ENCODE peak calls at places on chromosomes 12 and 14, in five cellular contexts. One of them, this sample, is unnamed.

GRCh38 chr12:24991209-24992049 is 42.5 kb upstream of the BCAT1 start:
- DNase-seq in psoas muscle: no peak
- DNase-seq in nephron progenitor cell: no peak
- DNase-seq in RWPE2: no peak
- DNase-seq in left ventricle myocardium inferior: no peak
- DNase-seq in this sample: no peak

GRCh38 chr14:85714046-85714445 is 184.1 kb downstream of the FLRT2 start:
- DNase-seq in left ventricle myocardium inferior: no peak
- DNase-seq in RWPE2: no peak
- DNase-seq in psoas muscle: no peak
- DNase-seq in nephron progenitor cell: no peak
- DNase-seq in this sample: no peak

GRCh38 chr12:19484738-19485137 is 45.4 kb downstream of the AEBP2 start:
- DNase-seq in left ventricle myocardium inferior: no peak
- DNase-seq in RWPE2: no peak
- DNase-seq in psoas muscle: no peak
- DNase-seq in nephron progenitor cell: no peak
- DNase-seq in this sample: no peak

GRCh38 chr12:51028126-51028810 is 2.1 kb upstream of the SLC11A2 start:
- DNase-seq in RWPE2: no peak
- DNase-seq in left ventricle myocardium inferior: no peak
- DNase-seq in psoas muscle: no peak
- DNase-seq in nephron progenitor cell: no peak
- DNase-seq in this sample: no peak

GRCh38 chr12:108753969-108754368 is 22.7 kb upstream of the CORO1C start:
- DNase-seq in left ventricle myocardium inferior: no peak
- DNase-seq in RWPE2: no peak
- DNase-seq in nephron progenitor cell: no peak
- DNase-seq in psoas muscle: no peak
- DNase-seq in this sample: peak; percentile 85

GRCh38 chr12:115335048-115335447 is 651.1 kb upstream of the TBX3 start:
- DNase-seq in RWPE2: no peak
- DNase-seq in nephron progenitor cell: no peak
- DNase-seq in left ventricle myocardium inferior: peak; percentile 57
- DNase-seq in psoas muscle: no peak
- DNase-seq in this sample: no peak

GRCh38 chr14:52354257-52354656 is 40.1 kb downstream of the PTGER2 start:
- DNase-seq in RWPE2: no peak
- DNase-seq in psoas muscle: no peak
- DNase-seq in left ventricle myocardium inferior: no peak
- DNase-seq in nephron progenitor cell: no peak
- DNase-seq in this sample: no peak

GRCh38 chr12:47391566-47391965 is 311.8 kb upstream of the AMIGO2 start:
- DNase-seq in psoas muscle: no peak
- DNase-seq in RWPE2: no peak
- DNase-seq in left ventricle myocardium inferior: no peak
- DNase-seq in nephron progenitor cell: no peak
- DNase-seq in this sample: no peak

GRCh38 chr14:63266106-63266505 is 52.6 kb downstream of the GPHB5 start:
- DNase-seq in psoas muscle: no peak
- DNase-seq in RWPE2: no peak
- DNase-seq in left ventricle myocardium inferior: no peak
- DNase-seq in nephron progenitor cell: no peak
- DNase-seq in this sample: no peak

GRCh38 chr14:32509632-32510187 is 180.6 kb downstream of the AKAP6 start:
- DNase-seq in nephron progenitor cell: no peak
- DNase-seq in left ventricle myocardium inferior: peak; percentile 55
- DNase-seq in psoas muscle: peak; percentile 67
- DNase-seq in RWPE2: peak; percentile 81
- DNase-seq in this sample: no peak

GRCh38 chr14:22598099-22598895 is at the start of gene ABHD4:
- DNase-seq in RWPE2: no peak
- DNase-seq in left ventricle myocardium inferior: peak; percentile 87
- DNase-seq in nephron progenitor cell: peak; percentile 85
- DNase-seq in psoas muscle: peak; percentile 86
- DNase-seq in this sample: peak; percentile 86

GRCh38 chr14:99716091-99716849 is 32.2 kb downstream of the CYP46A1 start:
- DNase-seq in nephron progenitor cell: no peak
- DNase-seq in left ventricle myocardium inferior: no peak
- DNase-seq in RWPE2: no peak
- DNase-seq in psoas muscle: no peak
- DNase-seq in this sample: no peak

GRCh38 chr14:62138593-62138992 is 376.4 kb downstream of the SNAPC1 start:
- DNase-seq in RWPE2: no peak
- DNase-seq in nephron progenitor cell: no peak
- DNase-seq in psoas muscle: no peak
- DNase-seq in left ventricle myocardium inferior: no peak
- DNase-seq in this sample: no peak

GRCh38 chr14:101444116-101444515 is 117.2 kb upstream of the DIO3 start:
- DNase-seq in left ventricle myocardium inferior: no peak
- DNase-seq in nephron progenitor cell: no peak
- DNase-seq in psoas muscle: no peak
- DNase-seq in RWPE2: no peak
- DNase-seq in this sample: no peak
- TF ChIP-seq CTCF in left ventricle myocardium inferior: no peak
- TF ChIP-seq CTCF in nephron progenitor cell: no peak
- TF ChIP-seq CTCF in psoas muscle: no peak
- TF ChIP-seq CTCF in RWPE2: no peak
- TF ChIP-seq CTCF in this sample: no peak

DNA sequence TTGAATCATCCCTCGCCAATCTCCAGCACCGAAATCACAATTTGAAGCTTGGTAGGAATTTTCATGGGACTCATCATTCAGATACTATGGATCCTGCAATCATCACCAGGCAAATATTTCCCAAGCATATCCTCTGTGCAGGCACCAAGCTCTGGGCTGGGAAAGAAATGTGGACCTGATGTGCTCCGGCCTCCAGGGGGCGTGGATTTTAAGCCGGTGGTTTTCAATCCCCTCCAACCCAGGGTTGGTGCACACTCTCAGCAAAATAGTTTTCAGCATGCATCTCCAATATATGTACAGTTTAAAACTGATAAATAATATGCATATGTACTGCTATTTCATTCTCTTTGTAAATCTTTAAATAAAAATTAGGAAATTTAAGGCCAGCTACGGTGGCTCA is 98.9 kb downstream of the RBM19 start:
- DNase-seq in psoas muscle: no peak
- DNase-seq in nephron progenitor cell: peak; percentile 52
- DNase-seq in RWPE2: no peak
- DNase-seq in left ventricle myocardium inferior: no peak
- DNase-seq in this sample: peak; percentile 69
- TF ChIP-seq CTCF in psoas muscle: no peak
- TF ChIP-seq CTCF in nephron progenitor cell: peak; percentile 54
- TF ChIP-seq CTCF in RWPE2: peak; percentile 13
- TF ChIP-seq CTCF in left ventricle myocardium inferior: peak; percentile 25
- TF ChIP-seq CTCF in this sample: peak; percentile 67

DNA sequence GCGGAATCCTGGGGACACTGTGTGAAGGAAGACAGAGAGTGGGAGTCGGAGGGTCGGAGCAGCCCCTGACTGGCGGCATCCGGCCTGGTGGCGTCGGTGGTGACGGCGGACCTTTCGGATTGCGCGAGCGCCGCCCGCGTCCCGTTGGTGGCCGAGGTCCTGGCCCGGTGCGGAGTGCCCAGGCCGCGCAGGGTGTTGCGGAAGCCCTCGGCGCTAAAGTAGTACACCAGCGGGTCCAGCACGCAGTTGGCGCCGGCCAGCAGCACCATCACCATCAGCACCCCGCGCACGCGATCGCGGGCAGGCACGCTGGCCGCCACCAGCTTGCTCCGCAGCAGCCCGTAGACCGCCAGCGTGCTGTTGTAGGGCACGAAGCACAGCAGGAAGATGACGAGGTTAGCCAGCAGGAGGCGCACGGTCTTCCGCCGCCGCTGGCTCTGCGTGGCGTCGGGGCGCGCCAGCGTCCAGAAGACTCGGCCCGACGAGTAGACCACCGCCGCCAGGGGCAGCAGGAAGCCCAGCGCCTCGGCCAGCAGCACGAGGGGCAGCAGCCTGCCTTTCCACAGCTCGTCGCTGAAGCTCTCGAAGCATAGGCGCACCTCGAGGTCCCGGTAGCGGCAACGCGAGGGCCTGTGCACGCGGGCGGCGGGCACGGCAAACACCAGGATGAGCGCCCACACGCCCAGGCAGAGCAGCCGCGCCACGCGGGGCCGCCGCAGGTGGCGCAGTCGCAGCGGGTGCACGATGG is 13.1 kb upstream of the CHD4 start:
- DNase-seq in RWPE2: no peak
- DNase-seq in left ventricle myocardium inferior: no peak
- DNase-seq in psoas muscle: peak; percentile 39
- DNase-seq in nephron progenitor cell: peak; percentile 75
- DNase-seq in this sample: peak; percentile 91
- TF ChIP-seq CTCF in RWPE2: no peak
- TF ChIP-seq CTCF in left ventricle myocardium inferior: peak; percentile 69
- TF ChIP-seq CTCF in psoas muscle: peak; percentile 38
- TF ChIP-seq CTCF in nephron progenitor cell: peak; percentile 59
- TF ChIP-seq CTCF in this sample: peak; percentile 92

DNA sequence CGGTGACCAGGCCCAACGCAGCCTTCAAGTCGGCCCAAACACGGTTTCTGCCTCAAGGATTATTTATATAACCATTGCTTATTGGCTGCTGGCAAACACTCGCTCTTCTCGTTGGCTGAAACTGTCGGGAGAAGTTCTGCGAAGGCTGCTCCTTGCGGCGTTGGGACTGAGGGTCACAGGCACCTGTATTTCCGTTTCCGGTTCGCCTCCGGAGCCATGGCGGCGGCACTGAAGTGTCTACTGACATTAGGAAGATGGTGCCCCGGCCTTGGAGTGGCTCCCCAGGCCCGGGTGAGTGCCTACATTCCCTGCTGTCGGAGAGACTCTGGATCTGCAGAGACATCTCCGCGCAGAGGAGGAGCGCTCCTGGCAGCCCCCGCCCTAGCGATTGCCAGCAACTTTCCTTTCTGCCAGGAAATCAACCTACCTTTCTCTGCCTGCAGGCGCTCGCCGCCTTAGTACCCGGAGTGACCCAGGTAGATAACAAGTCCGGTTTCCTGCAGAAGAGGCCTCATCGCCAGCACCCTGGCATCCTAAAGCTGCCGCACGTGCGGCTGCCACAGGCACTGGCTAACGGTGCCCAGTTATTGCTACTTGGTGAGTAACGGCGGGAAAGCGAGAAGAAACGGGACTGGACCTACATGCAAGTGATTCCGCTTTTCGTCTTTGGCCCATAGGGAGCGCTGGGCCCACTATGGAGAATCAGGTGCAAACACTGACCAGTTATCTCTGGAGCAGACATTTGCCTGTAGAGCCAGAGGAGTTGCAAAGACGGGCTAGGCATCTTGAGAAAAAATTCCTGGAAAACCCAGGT is at the start of gene METTL17:
- DNase-seq in left ventricle myocardium inferior: peak; percentile 88
- DNase-seq in psoas muscle: peak; percentile 89
- DNase-seq in RWPE2: peak; percentile 97
- DNase-seq in nephron progenitor cell: peak; percentile 82
- DNase-seq in this sample: peak; percentile 84
- TF ChIP-seq CTCF in left ventricle myocardium inferior: peak; percentile 25
- TF ChIP-seq CTCF in psoas muscle: peak; percentile 4
- TF ChIP-seq CTCF in RWPE2: peak; percentile 78
- TF ChIP-seq CTCF in nephron progenitor cell: peak; percentile 39
- TF ChIP-seq CTCF in this sample: peak; percentile 32

DNA sequence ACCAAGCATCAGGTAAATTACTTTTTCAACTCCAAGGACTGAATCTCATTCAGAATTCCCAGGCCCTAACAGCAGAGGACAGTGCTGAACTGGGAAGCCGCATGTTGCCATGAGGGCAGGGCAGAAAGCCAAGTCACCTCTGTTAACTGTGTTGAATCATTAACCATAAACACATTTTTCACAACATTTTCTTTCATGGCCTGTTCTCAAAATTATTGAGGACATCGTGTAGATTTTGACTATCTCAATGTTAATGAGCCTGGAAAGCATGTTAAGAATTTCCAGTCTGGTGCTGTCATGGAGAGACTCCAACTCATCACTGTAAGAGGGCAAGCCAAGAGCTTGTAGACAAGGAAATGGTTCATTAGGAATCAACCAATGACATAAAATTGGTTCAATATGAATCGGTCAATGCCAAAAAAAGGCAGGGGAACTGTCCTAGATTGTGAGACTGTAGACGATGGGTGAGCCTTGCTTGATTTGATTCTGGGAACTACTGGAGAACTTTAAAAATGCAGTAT is 33.7 kb downstream of the CPM start:
- DNase-seq in psoas muscle: no peak
- DNase-seq in nephron progenitor cell: no peak
- DNase-seq in left ventricle myocardium inferior: no peak
- DNase-seq in RWPE2: no peak
- DNase-seq in this sample: no peak
- TF ChIP-seq CTCF in psoas muscle: no peak
- TF ChIP-seq CTCF in nephron progenitor cell: no peak
- TF ChIP-seq CTCF in left ventricle myocardium inferior: peak; percentile 44
- TF ChIP-seq CTCF in RWPE2: peak; percentile 78
- TF ChIP-seq CTCF in this sample: no peak

DNA sequence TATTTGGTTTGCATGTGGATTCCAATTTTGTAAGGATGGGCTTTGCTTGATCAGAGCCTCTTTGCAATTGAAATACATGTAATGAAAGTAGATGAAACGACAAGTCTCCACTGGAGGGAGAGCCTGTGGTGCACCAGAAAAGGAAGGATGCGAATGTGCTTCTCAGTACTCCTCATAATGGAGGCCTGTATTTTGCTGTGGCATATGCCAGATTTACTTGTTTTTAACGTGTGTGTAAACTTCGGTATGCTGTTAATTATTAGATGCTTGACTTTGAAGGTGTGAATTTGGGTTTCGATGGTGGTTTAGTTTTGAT is 2.8 kb downstream of the DYRK2 start:
- DNase-seq in RWPE2: no peak
- DNase-seq in psoas muscle: no peak
- DNase-seq in nephron progenitor cell: no peak
- DNase-seq in left ventricle myocardium inferior: no peak
- DNase-seq in this sample: no peak
- TF ChIP-seq CTCF in RWPE2: peak; percentile 29
- TF ChIP-seq CTCF in psoas muscle: peak; percentile 33
- TF ChIP-seq CTCF in nephron progenitor cell: no peak
- TF ChIP-seq CTCF in left ventricle myocardium inferior: peak; percentile 52
- TF ChIP-seq CTCF in this sample: no peak